ENCODE peak calls at places on chromosomes 6 and 20, in seven cellular contexts. B is heart right ventricle, G is stomach, J is ovary, Y is brain microvascular endothelial cell, I is GM23338, P is cardiac muscle cell. M is an unnamed sample.

GRCh38 chr6:8905647-8906231 is 470.4 kb upstream of the SLC35B3 start:
- DNase-seq in B (no peak), G (no peak), J (no peak), Y (no peak), I (no peak), P (no peak), M (no peak)

GRCh38 chr6:37244430-37245310 is 12.9 kb upstream of the TBC1D22B start:
- DNase-seq in B (peak; percentile 51), G (peak; percentile 83), J (peak; percentile 89), Y (peak; percentile 100), I (no peak), P (no peak), M (no peak)

GRCh38 chr20:63554361-63555278 is 661 bp downstream of the FNDC11 start:
- DNase-seq in B (no peak), G (no peak), J (no peak), Y (no peak), I (peak; percentile 38), P (no peak), M (no peak)

GRCh38 chr6:93644611-93645010 is 225.3 kb upstream of the EPHA7 start:
- DNase-seq in B (no peak), G (no peak), J (no peak), Y (no peak), I (no peak), P (peak; percentile 22), M (no peak)

GRCh38 chr20:18524646-18525045 is 16.9 kb downstream of the SEC23B start:
- DNase-seq in B (no peak), G (no peak), J (no peak), Y (peak; percentile 48), I (no peak), P (no peak), M (no peak)

GRCh38 chr6:44234101-44235090 is 11.0 kb downstream of the SLC29A1 start:
- DNase-seq in B (peak; percentile 89), G (peak; percentile 65), J (peak; percentile 74), Y (peak; percentile 65), I (peak; percentile 91), P (peak; percentile 68), M (no peak)

GRCh38 chr6:132341646-132342045 is 59.6 kb downstream of the MOXD1 start:
- DNase-seq in B (no peak), G (no peak), J (no peak), Y (no peak), I (no peak), P (no peak), M (no peak)

GRCh38 chr6:110900028-110900598 is 25.5 kb downstream of the AMD1 start:
- DNase-seq in B (no peak), G (no peak), J (no peak), Y (no peak), I (no peak), P (no peak), M (no peak)

GRCh38 chr6:158837684-158838625 is 18.8 kb upstream of the EZR start:
- DNase-seq in B (no peak), G (no peak), J (no peak), Y (no peak), I (no peak), P (no peak), M (no peak)

GRCh38 chr6:3294396-3294795 is 35.6 kb downstream of the PSMG4 start:
- DNase-seq in B (no peak), G (no peak), J (peak; percentile 0), Y (no peak), I (no peak), P (no peak), M (no peak)

GRCh38 chr6:63529498-63529897 is 42.8 kb upstream of the LOC128125822 start:
- DNase-seq in B (no peak), G (no peak), J (no peak), Y (no peak), I (no peak), P (no peak), M (no peak)

GRCh38 chr6:18551228-18551627 is 164.1 kb downstream of the RNF144B start:
- DNase-seq in B (no peak), G (no peak), J (no peak), Y (peak; percentile 86), I (no peak), P (no peak), M (no peak)

GRCh38 chr6:39543117-39543516 is 182.1 kb downstream of the KIF6 start:
- DNase-seq in B (peak; percentile 53), G (no peak), J (no peak), Y (no peak), I (no peak), P (no peak), M (no peak)

GRCh38 chr6:2630891-2631458 is 119.7 kb downstream of the MYLK4 start:
- DNase-seq in B (no peak), G (no peak), J (no peak), Y (peak; percentile 70), I (no peak), P (no peak), M (no peak)

GRCh38 chr6:87297115-87297514 is 25.3 kb upstream of the SMIM8 start:
- DNase-seq in B (no peak), G (no peak), J (no peak), Y (peak; percentile 40), I (no peak), P (no peak), M (no peak)

GRCh38 chr6:115404451-115404850 is 656.2 kb downstream of the FRK start:
- DNase-seq in B (no peak), G (no peak), J (no peak), Y (no peak), I (no peak), P (no peak), M (no peak)

GRCh38 chr6:46949662-46950280 is 28.0 kb upstream of the ADGRF5 start:
- DNase-seq in B (peak; percentile 71), G (no peak), J (no peak), Y (no peak), I (no peak), P (no peak), M (no peak)

DNA sequence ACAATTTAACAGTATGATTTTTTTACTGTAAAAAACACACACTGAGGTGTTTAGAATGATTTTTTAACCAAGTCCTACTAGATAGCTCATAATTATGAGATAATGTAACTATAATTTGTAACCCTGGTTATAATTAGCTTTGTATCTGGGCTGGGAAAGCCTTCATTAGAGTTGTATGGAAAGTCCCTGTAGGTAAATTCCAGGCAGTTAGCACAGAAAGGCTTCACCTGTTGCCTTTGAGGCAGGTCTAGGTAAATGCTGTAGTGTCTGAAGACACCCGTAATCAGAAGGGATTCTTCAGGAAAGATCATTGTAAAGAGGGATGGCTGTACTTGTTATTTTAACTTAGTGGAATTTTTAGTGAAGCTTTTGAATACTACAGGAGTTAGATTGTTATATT is 1.9 kb downstream of the TMEM200A start:
- DNase-seq in B (no peak), G (no peak), J (no peak), Y (no peak), I (no peak), P (no peak), M (no peak)
- TF ChIP-seq CTCF in B (no peak), G (no peak), J (no peak), Y (no peak), I (no peak), P (no peak), M (no peak)

GRCh38 chr6:124478906-124479305 is 483.3 kb upstream of the RNF217 start:
- DNase-seq in B (no peak), G (no peak), J (no peak), Y (no peak), I (no peak), P (no peak), M (no peak)

GRCh38 chr6:124482071-124482491 is 480.2 kb upstream of the RNF217 start:
- DNase-seq in B (no peak), G (no peak), J (no peak), Y (no peak), I (no peak), P (no peak), M (no peak)

DNA sequence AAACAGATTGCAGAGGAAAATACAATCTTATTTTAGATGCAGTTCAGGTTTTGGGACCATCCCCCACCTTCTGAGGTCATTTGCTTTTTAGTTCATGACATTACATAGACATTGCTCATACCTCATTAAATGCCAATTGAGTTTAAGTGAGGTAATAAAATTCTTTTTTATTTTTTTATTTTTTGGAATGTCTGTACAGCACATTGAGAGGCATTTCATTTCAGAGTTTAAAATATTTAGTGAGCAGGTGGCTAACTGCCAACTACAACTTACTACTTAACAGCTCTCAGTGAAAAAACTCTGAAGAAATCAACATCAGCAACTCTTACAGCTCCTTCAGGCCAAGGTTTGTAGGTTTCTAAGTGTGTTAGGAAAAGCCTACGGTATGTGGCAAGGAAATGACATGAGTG is 482.2 kb upstream of the RNF217 start:
- DNase-seq in B (no peak), G (no peak), J (no peak), Y (no peak), I (no peak), P (no peak), M (no peak)
- H3K27ac ChIP-seq in B (no peak overlapping the region), G (no peak overlapping the region), J (no peak overlapping the region), Y (no peak overlapping the region), I (no peak overlapping the region), P (no peak overlapping the region), M (no peak overlapping the region)

GRCh38 chr20:23199356-23199755 is 113.2 kb upstream of the CD93 start:
- DNase-seq in B (no peak), G (no peak), J (no peak), Y (no peak), I (no peak), P (no peak), M (no peak)

GRCh38 chr20:23198815-23199214 is 112.7 kb upstream of the CD93 start:
- DNase-seq in B (no peak), G (no peak), J (no peak), Y (no peak), I (no peak), P (no peak), M (no peak)

GRCh38 chr20:23200413-23200812 is 114.3 kb upstream of the CD93 start:
- DNase-seq in B (no peak), G (no peak), J (no peak), Y (no peak), I (no peak), P (no peak), M (no peak)

GRCh38 chr20:23201658-23202057 is 115.5 kb upstream of the CD93 start:
- DNase-seq in B (no peak), G (no peak), J (no peak), Y (no peak), I (no peak), P (no peak), M (no peak)

DNA sequence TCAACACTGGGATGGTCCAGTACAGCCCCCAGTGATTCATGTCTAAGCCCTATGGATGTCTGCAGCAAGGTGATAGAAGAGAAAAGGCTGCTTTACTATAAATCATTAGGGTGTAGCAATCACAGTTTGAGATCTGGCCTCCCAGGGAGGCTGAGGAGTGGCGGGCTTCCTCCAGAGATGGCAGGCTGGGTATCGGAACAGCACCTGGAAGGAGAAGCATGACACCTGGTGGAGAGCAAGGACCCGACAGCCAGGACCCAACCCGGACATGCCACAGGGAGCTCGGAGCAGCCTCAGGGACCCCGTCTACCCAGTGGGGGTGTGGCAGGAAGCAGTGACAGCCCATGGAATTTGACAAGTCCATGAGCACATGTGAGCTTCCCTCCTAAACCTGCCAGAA is 114.8 kb upstream of the CD93 start:
- DNase-seq in B (peak; percentile 33), G (peak; percentile 62), J (no peak), Y (peak; percentile 26), I (peak; percentile 85), P (peak; percentile 58), M (no peak)
- TF ChIP-seq CTCF in B (peak; percentile 56), G (peak; percentile 35), J (no peak), Y (peak; percentile 67), I (peak; percentile 86), P (peak; percentile 34), M (no peak)

DNA sequence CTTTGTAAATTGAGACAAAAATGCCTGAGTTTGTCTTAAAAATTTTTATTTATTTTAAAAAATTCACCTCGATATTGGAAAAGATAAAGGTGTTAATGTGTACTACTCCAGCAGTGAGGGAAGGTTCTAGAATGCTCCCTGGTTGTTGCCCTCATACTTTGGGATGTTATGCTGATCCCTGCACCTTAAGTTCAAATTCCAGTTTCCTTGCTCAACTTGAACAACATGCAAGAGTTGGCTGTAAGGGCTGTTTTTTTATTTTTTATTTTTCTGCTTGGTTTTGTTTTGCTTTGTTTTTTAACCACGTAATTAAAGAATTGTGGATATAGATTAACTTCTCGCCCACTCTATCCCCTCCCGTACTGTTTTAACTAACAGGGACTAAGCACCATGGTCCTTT is 158.7 kb upstream of the CITED2 start:
- DNase-seq in B (no peak), G (no peak), J (no peak), Y (no peak), I (no peak), P (no peak), M (no peak)
- H3K27ac ChIP-seq in B (no peak overlapping the region), G (peak overlapping the region; percentile 71), J (peak overlapping the region; percentile 76), Y (peak overlapping the region; percentile 71), I (no peak overlapping the region), P (peak overlapping the region; percentile 27), M (no peak overlapping the region)

M was measured in CD8-positive, alpha-beta T cell.